ENCODE peak calls at places on chromosomes 2 and 18, in five cellular contexts. One of them, this sample, is unnamed.

GRCh38 chr2:38535404-38535744 is 67.4 kb downstream of the HNRNPLL start:
- DNase-seq in GM13976: no peak
- DNase-seq in NCI-H460: no peak
- DNase-seq in body of pancreas: no peak
- DNase-seq in NAMALWA: no peak
- DNase-seq in this sample: no peak

GRCh38 chr2:32632089-32632488 is 4.2 kb downstream of the TTC27 start:
- DNase-seq in NAMALWA: no peak
- DNase-seq in NCI-H460: no peak
- DNase-seq in body of pancreas: no peak
- DNase-seq in GM13976: no peak
- DNase-seq in this sample: no peak

GRCh38 chr2:117862459-117862858 is 48.0 kb downstream of the DDX18 start:
- DNase-seq in NAMALWA: no peak
- DNase-seq in NCI-H460: no peak
- DNase-seq in body of pancreas: no peak
- DNase-seq in GM13976: no peak
- DNase-seq in this sample: no peak

GRCh38 chr2:11998626-11999378 is 252.4 kb downstream of the LPIN1 start:
- DNase-seq in body of pancreas: no peak
- DNase-seq in NCI-H460: no peak
- DNase-seq in GM13976: no peak
- DNase-seq in NAMALWA: no peak
- DNase-seq in this sample: no peak

GRCh38 chr18:58213931-58214431 is 170.0 kb downstream of the NEDD4L start:
- DNase-seq in GM13976: no peak
- DNase-seq in body of pancreas: no peak
- DNase-seq in NAMALWA: no peak
- DNase-seq in NCI-H460: no peak
- DNase-seq in this sample: no peak

GRCh38 chr2:216363221-216363620 is 9.1 kb downstream of the MARCHF4 start:
- DNase-seq in body of pancreas: no peak
- DNase-seq in NCI-H460: no peak
- DNase-seq in NAMALWA: no peak
- DNase-seq in GM13976: no peak
- DNase-seq in this sample: no peak

GRCh38 chr2:236127010-236127409 is 41.2 kb downstream of the GBX2 start:
- DNase-seq in GM13976: no peak
- DNase-seq in NCI-H460: no peak
- DNase-seq in body of pancreas: no peak
- DNase-seq in NAMALWA: no peak
- DNase-seq in this sample: no peak

GRCh38 chr18:43888601-43889000 is 611.3 kb upstream of the SYT4 start:
- DNase-seq in NAMALWA: no peak
- DNase-seq in body of pancreas: no peak
- DNase-seq in NCI-H460: no peak
- DNase-seq in GM13976: no peak
- DNase-seq in this sample: no peak

GRCh38 chr18:50659091-50660003 is 99.5 kb downstream of the MAPK4 start:
- DNase-seq in body of pancreas: no peak
- DNase-seq in NCI-H460: peak; percentile 23
- DNase-seq in NAMALWA: no peak
- DNase-seq in GM13976: no peak
- DNase-seq in this sample: no peak

GRCh38 chr2:37523861-37524362 is 147.5 kb downstream of the CDC42EP3 start:
- DNase-seq in GM13976: no peak
- DNase-seq in body of pancreas: no peak
- DNase-seq in NCI-H460: no peak
- DNase-seq in NAMALWA: no peak
- DNase-seq in this sample: no peak

GRCh38 chr2:235746257-235746934 is 252.6 kb downstream of the AGAP1 start:
- DNase-seq in body of pancreas: peak; percentile 75
- DNase-seq in NCI-H460: peak; percentile 77
- DNase-seq in NAMALWA: peak; percentile 67
- DNase-seq in GM13976: peak; percentile 82
- DNase-seq in this sample: peak; percentile 90

GRCh38 chr2:150339282-150339681 is 148.2 kb downstream of the RND3 start:
- DNase-seq in body of pancreas: no peak
- DNase-seq in GM13976: no peak
- DNase-seq in NCI-H460: no peak
- DNase-seq in NAMALWA: no peak
- DNase-seq in this sample: no peak

GRCh38 chr2:67225287-67225973 is 171.7 kb upstream of the ETAA1 start:
- DNase-seq in NAMALWA: no peak
- DNase-seq in NCI-H460: no peak
- DNase-seq in GM13976: no peak
- DNase-seq in body of pancreas: no peak
- DNase-seq in this sample: no peak

GRCh38 chr2:160493227-160494028 is at the start of gene RBMS1:
- DNase-seq in GM13976: peak; percentile 52
- DNase-seq in NCI-H460: peak; percentile 23
- DNase-seq in NAMALWA: no peak
- DNase-seq in body of pancreas: peak; percentile 59
- DNase-seq in this sample: peak; percentile 67

GRCh38 chr2:3203497-3204019 is 174.1 kb downstream of the EIPR1 start:
- DNase-seq in body of pancreas: no peak
- DNase-seq in NCI-H460: no peak
- DNase-seq in GM13976: no peak
- DNase-seq in NAMALWA: no peak
- DNase-seq in this sample: no peak

GRCh38 chr18:26574958-26575864 is 26.9 kb upstream of the KCTD1 start:
- DNase-seq in NAMALWA: no peak
- DNase-seq in body of pancreas: peak; percentile 62
- DNase-seq in GM13976: no peak
- DNase-seq in NCI-H460: peak; percentile 23
- DNase-seq in this sample: peak; percentile 8

GRCh38 chr2:29235411-29235810 is 120.2 kb downstream of the CLIP4 start:
- DNase-seq in body of pancreas: no peak
- DNase-seq in GM13976: no peak
- DNase-seq in NAMALWA: no peak
- DNase-seq in NCI-H460: no peak
- DNase-seq in this sample: no peak

GRCh38 chr2:75130171-75130570 is 69.1 kb downstream of the TACR1 start:
- DNase-seq in body of pancreas: no peak
- DNase-seq in NAMALWA: peak; percentile 25
- DNase-seq in GM13976: no peak
- DNase-seq in NCI-H460: peak; percentile 6
- DNase-seq in this sample: no peak

GRCh38 chr2:227939271-227940027 is 68.0 kb downstream of the DAW1 start:
- DNase-seq in NAMALWA: peak; percentile 56
- DNase-seq in body of pancreas: peak; percentile 27
- DNase-seq in GM13976: peak; percentile 36
- DNase-seq in NCI-H460: peak; percentile 64
- DNase-seq in this sample: peak; percentile 26

GRCh38 chr18:72107647-72108046 is 436.5 kb downstream of the CBLN2 start:
- DNase-seq in NAMALWA: no peak
- DNase-seq in body of pancreas: no peak
- DNase-seq in GM13976: no peak
- DNase-seq in NCI-H460: peak; percentile 25
- DNase-seq in this sample: no peak

GRCh38 chr2:128504242-128505149 is 185.8 kb upstream of the HS6ST1 start:
- DNase-seq in NCI-H460: no peak
- DNase-seq in body of pancreas: peak; percentile 4
- DNase-seq in NAMALWA: peak; percentile 62
- DNase-seq in GM13976: no peak
- DNase-seq in this sample: no peak

GRCh38 chr2:37871453-37872191 is 53.5 kb upstream of the RMDN2 start:
- DNase-seq in GM13976: peak; percentile 58
- DNase-seq in NAMALWA: no peak
- DNase-seq in body of pancreas: no peak
- DNase-seq in NCI-H460: no peak
- DNase-seq in this sample: no peak

GRCh38 chr18:79753391-79753851 is 44.3 kb upstream of the KCNG2 start:
- DNase-seq in GM13976: no peak
- DNase-seq in NCI-H460: no peak
- DNase-seq in body of pancreas: no peak
- DNase-seq in NAMALWA: no peak
- DNase-seq in this sample: no peak

GRCh38 chr2:99841749-99842148 is 300.6 kb downstream of the AFF3 start:
- DNase-seq in NAMALWA: no peak
- DNase-seq in NCI-H460: no peak
- DNase-seq in GM13976: no peak
- DNase-seq in body of pancreas: no peak
- DNase-seq in this sample: no peak

GRCh38 chr2:199923924-199924323 is 12.8 kb downstream of the C2orf69 start:
- DNase-seq in GM13976: no peak
- DNase-seq in NCI-H460: no peak
- DNase-seq in NAMALWA: no peak
- DNase-seq in body of pancreas: no peak
- DNase-seq in this sample: no peak

GRCh38 chr18:21598726-21599584 is 1.5 kb downstream of the ESCO1 start:
- DNase-seq in GM13976: no peak
- DNase-seq in NCI-H460: no peak
- DNase-seq in body of pancreas: no peak
- DNase-seq in NAMALWA: peak; percentile 57
- DNase-seq in this sample: no peak

GRCh38 chr2:148619560-148620190 is 24.9 kb upstream of the EPC2 start:
- DNase-seq in NAMALWA: peak; percentile 17
- DNase-seq in GM13976: no peak
- DNase-seq in NCI-H460: no peak
- DNase-seq in body of pancreas: no peak
- DNase-seq in this sample: no peak

GRCh38 chr2:183543222-183543621 is 419.0 kb downstream of the NUP35 start:
- DNase-seq in body of pancreas: no peak
- DNase-seq in NAMALWA: no peak
- DNase-seq in NCI-H460: no peak
- DNase-seq in GM13976: no peak
- DNase-seq in this sample: no peak